ENCODE peak calls at places on chromosomes 6 and 20, in ten cellular contexts. One of them, this sample, is unnamed.

GRCh38 chr6:35026434-35027222 is 114.5 kb downstream of the TCP11 start:
- DNase-seq in psoas muscle: no peak
- DNase-seq in WTC11: no peak
- DNase-seq in HL-60: no peak
- DNase-seq in pancreas: no peak
- DNase-seq in fibroblast of pulmonary artery: peak
- DNase-seq in foreskin fibroblast: peak
- DNase-seq in tibial artery: no peak
- DNase-seq in choroid plexus epithelial cell: no peak
- DNase-seq in GM13976: no peak
- DNase-seq in this sample: no peak

GRCh38 chr6:111812080-111813038 is 60.9 kb downstream of the FYN start:
- DNase-seq in HL-60: no peak
- DNase-seq in psoas muscle: no peak
- DNase-seq in WTC11: no peak
- DNase-seq in fibroblast of pulmonary artery: no peak
- DNase-seq in tibial artery: no peak
- DNase-seq in choroid plexus epithelial cell: peak
- DNase-seq in GM13976: no peak
- DNase-seq in foreskin fibroblast: no peak
- DNase-seq in pancreas: no peak
- DNase-seq in this sample: no peak

GRCh38 chr6:18004256-18004985 is 17.0 kb upstream of the KIF13A start:
- DNase-seq in fibroblast of pulmonary artery: no peak
- DNase-seq in GM13976: no peak
- DNase-seq in WTC11: no peak
- DNase-seq in foreskin fibroblast: no peak
- DNase-seq in psoas muscle: no peak
- DNase-seq in choroid plexus epithelial cell: no peak
- DNase-seq in tibial artery: no peak
- DNase-seq in HL-60: no peak
- DNase-seq in pancreas: no peak
- DNase-seq in this sample: no peak

GRCh38 chr6:14810021-14810420 is 435.8 kb upstream of the JARID2 start:
- DNase-seq in HL-60: no peak
- DNase-seq in foreskin fibroblast: no peak
- DNase-seq in choroid plexus epithelial cell: no peak
- DNase-seq in pancreas: no peak
- DNase-seq in fibroblast of pulmonary artery: no peak
- DNase-seq in GM13976: no peak
- DNase-seq in WTC11: no peak
- DNase-seq in tibial artery: no peak
- DNase-seq in psoas muscle: no peak
- DNase-seq in this sample: no peak

GRCh38 chr6:17897681-17898080 is 89.8 kb downstream of the KIF13A start:
- DNase-seq in pancreas: no peak
- DNase-seq in GM13976: no peak
- DNase-seq in HL-60: no peak
- DNase-seq in WTC11: no peak
- DNase-seq in tibial artery: no peak
- DNase-seq in foreskin fibroblast: no peak
- DNase-seq in fibroblast of pulmonary artery: no peak
- DNase-seq in psoas muscle: no peak
- DNase-seq in choroid plexus epithelial cell: no peak
- DNase-seq in this sample: no peak

GRCh38 chr20:11687546-11688292 is 230.0 kb upstream of the BTBD3 start:
- DNase-seq in foreskin fibroblast: no peak
- DNase-seq in WTC11: no peak
- DNase-seq in choroid plexus epithelial cell: no peak
- DNase-seq in HL-60: no peak
- DNase-seq in tibial artery: no peak
- DNase-seq in pancreas: peak
- DNase-seq in psoas muscle: no peak
- DNase-seq in fibroblast of pulmonary artery: no peak
- DNase-seq in GM13976: no peak
- DNase-seq in this sample: no peak

GRCh38 chr6:66605011-66605410 is 898.0 kb upstream of the EYS start:
- DNase-seq in tibial artery: no peak
- DNase-seq in HL-60: no peak
- DNase-seq in WTC11: no peak
- DNase-seq in fibroblast of pulmonary artery: no peak
- DNase-seq in GM13976: no peak
- DNase-seq in psoas muscle: no peak
- DNase-seq in pancreas: no peak
- DNase-seq in foreskin fibroblast: peak
- DNase-seq in choroid plexus epithelial cell: peak
- DNase-seq in this sample: no peak

GRCh38 chr6:5679696-5680494 is 326.8 kb downstream of the NRN1 start:
- DNase-seq in WTC11: no peak
- DNase-seq in GM13976: no peak
- DNase-seq in tibial artery: no peak
- DNase-seq in pancreas: no peak
- DNase-seq in choroid plexus epithelial cell: no peak
- DNase-seq in foreskin fibroblast: no peak
- DNase-seq in fibroblast of pulmonary artery: no peak
- DNase-seq in HL-60: no peak
- DNase-seq in psoas muscle: no peak
- DNase-seq in this sample: no peak

GRCh38 chr6:147540075-147540474 is 31.6 kb downstream of the SAMD5 start:
- DNase-seq in WTC11: no peak
- DNase-seq in choroid plexus epithelial cell: no peak
- DNase-seq in HL-60: no peak
- DNase-seq in tibial artery: no peak
- DNase-seq in pancreas: no peak
- DNase-seq in GM13976: no peak
- DNase-seq in foreskin fibroblast: no peak
- DNase-seq in fibroblast of pulmonary artery: no peak
- DNase-seq in psoas muscle: no peak
- DNase-seq in this sample: no peak

GRCh38 chr6:147547369-147547902 is 38.9 kb downstream of the SAMD5 start:
- DNase-seq in GM13976: no peak
- DNase-seq in WTC11: no peak
- DNase-seq in HL-60: no peak
- DNase-seq in psoas muscle: no peak
- DNase-seq in fibroblast of pulmonary artery: peak
- DNase-seq in foreskin fibroblast: no peak
- DNase-seq in pancreas: no peak
- DNase-seq in choroid plexus epithelial cell: no peak
- DNase-seq in tibial artery: no peak
- DNase-seq in this sample: no peak

GRCh38 chr6:147548930-147549475 is 40.5 kb downstream of the SAMD5 start:
- DNase-seq in HL-60: no peak
- DNase-seq in choroid plexus epithelial cell: no peak
- DNase-seq in GM13976: no peak
- DNase-seq in pancreas: no peak
- DNase-seq in psoas muscle: no peak
- DNase-seq in foreskin fibroblast: no peak
- DNase-seq in fibroblast of pulmonary artery: no peak
- DNase-seq in WTC11: no peak
- DNase-seq in tibial artery: no peak
- DNase-seq in this sample: no peak

GRCh38 chr6:147546501-147547368 is 38.2 kb downstream of the SAMD5 start:
- DNase-seq in HL-60: no peak
- DNase-seq in psoas muscle: no peak
- DNase-seq in foreskin fibroblast: no peak
- DNase-seq in WTC11: no peak
- DNase-seq in pancreas: no peak
- DNase-seq in choroid plexus epithelial cell: peak
- DNase-seq in fibroblast of pulmonary artery: no peak
- DNase-seq in tibial artery: no peak
- DNase-seq in GM13976: no peak
- DNase-seq in this sample: no peak

DNA sequence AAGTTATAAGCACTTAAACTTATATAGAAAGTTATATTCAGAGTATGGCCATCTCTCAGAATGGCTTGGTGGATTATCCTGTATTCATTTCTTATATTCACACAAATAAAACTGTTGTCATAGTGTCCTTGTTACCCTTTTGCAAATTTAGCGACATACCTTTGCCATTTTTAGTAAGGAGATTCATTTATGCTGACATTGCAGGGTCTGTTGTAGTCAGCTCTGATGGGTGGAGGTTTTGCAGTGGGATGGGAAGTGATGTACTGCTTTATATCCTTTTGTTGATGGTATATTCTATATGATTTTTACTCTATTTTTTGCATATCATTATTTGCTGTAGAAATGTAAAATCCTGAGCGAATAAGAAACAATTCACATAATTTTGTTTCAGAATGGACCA is 35.9 kb downstream of the SAMD5 start:
- DNase-seq in GM13976: no peak
- DNase-seq in HL-60: no peak
- DNase-seq in fibroblast of pulmonary artery: no peak
- DNase-seq in foreskin fibroblast: no peak
- DNase-seq in choroid plexus epithelial cell: no peak
- DNase-seq in pancreas: no peak
- DNase-seq in tibial artery: no peak
- DNase-seq in WTC11: no peak
- DNase-seq in psoas muscle: no peak
- DNase-seq in this sample: no peak
- TF ChIP-seq CTCF in GM13976: no peak
- TF ChIP-seq CTCF in HL-60: no peak
- TF ChIP-seq CTCF in fibroblast of pulmonary artery: no peak
- TF ChIP-seq CTCF in foreskin fibroblast: no peak
- TF ChIP-seq CTCF in choroid plexus epithelial cell: no peak
- TF ChIP-seq CTCF in pancreas: no peak
- TF ChIP-seq CTCF in tibial artery: no peak
- TF ChIP-seq CTCF in WTC11: no peak
- TF ChIP-seq CTCF in psoas muscle: no peak
- TF ChIP-seq CTCF in this sample: no peak

DNA sequence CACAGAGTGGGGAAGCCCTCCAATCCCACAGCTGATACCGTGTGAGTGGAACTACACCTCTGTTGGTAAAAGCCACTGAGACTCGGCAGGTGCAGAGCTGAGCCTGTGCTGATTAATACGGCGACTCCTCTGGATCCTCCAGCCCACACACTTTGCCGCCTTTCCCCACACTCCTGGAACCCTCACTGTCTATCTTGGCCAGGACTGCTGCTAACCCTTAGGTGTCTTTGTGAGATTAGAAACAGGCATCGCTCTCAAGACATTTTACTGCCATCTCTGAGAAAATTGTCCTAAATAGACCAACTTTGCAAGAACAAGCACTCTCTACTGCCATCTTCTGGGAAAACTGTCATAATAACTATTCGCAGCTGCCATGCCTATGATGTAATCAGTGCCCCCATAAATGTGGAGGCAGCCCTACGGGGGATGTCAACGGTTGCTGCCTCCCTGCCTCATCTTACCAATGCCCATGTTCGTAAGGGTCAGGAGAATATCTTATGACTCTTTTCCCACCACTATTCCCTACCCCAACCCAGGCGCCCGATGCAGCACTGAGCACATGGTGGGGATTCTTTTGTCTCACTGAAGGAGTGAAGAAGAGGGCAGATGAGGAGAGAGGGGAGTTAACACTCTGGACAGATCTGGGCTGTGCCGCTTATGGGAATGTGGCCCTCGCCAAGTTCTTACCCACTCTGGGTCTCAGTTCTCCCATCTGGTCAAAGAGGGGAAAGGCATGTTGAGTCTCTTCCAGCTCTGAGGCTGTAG is 26.1 kb upstream of the KCNB1 start:
- DNase-seq in fibroblast of pulmonary artery: peak
- DNase-seq in WTC11: no peak
- DNase-seq in tibial artery: no peak
- DNase-seq in HL-60: no peak
- DNase-seq in choroid plexus epithelial cell: peak
- DNase-seq in GM13976: peak
- DNase-seq in pancreas: no peak
- DNase-seq in psoas muscle: no peak
- DNase-seq in foreskin fibroblast: peak
- DNase-seq in this sample: no peak
- TF ChIP-seq CTCF in fibroblast of pulmonary artery: peak
- TF ChIP-seq CTCF in WTC11: peak
- TF ChIP-seq CTCF in tibial artery: peak
- TF ChIP-seq CTCF in HL-60: no peak
- TF ChIP-seq CTCF in choroid plexus epithelial cell: peak
- TF ChIP-seq CTCF in GM13976: peak
- TF ChIP-seq CTCF in pancreas: no peak
- TF ChIP-seq CTCF in psoas muscle: peak
- TF ChIP-seq CTCF in foreskin fibroblast: peak
- TF ChIP-seq CTCF in this sample: peak

DNA sequence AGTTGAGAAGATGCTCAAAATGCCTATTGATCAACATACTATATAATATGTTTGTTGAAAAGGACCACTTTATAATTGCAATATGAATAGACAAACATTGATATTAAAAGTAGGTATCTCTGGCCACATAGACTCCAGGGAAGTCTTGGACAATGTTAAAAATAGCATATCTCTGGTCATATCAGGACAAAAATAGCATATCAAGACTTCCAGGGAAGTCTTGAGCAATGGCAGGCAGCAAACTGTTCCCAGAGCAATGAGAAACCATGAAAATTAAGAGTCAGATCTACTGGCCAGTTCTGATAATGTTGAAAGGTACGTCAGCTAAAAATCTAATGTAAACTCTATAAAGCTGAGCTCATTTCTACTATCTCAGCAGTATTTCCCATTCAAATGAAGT is 1130.3 kb upstream of the CITED2 start:
- DNase-seq in psoas muscle: no peak
- DNase-seq in pancreas: no peak
- DNase-seq in WTC11: no peak
- DNase-seq in choroid plexus epithelial cell: no peak
- DNase-seq in GM13976: no peak
- DNase-seq in foreskin fibroblast: no peak
- DNase-seq in HL-60: no peak
- DNase-seq in tibial artery: no peak
- DNase-seq in fibroblast of pulmonary artery: no peak
- DNase-seq in this sample: no peak
- TF ChIP-seq CTCF in psoas muscle: no peak
- TF ChIP-seq CTCF in pancreas: no peak
- TF ChIP-seq CTCF in WTC11: no peak
- TF ChIP-seq CTCF in choroid plexus epithelial cell: no peak
- TF ChIP-seq CTCF in GM13976: no peak
- TF ChIP-seq CTCF in foreskin fibroblast: no peak
- TF ChIP-seq CTCF in HL-60: no peak
- TF ChIP-seq CTCF in tibial artery: no peak
- TF ChIP-seq CTCF in fibroblast of pulmonary artery: no peak
- TF ChIP-seq CTCF in this sample: no peak

DNA sequence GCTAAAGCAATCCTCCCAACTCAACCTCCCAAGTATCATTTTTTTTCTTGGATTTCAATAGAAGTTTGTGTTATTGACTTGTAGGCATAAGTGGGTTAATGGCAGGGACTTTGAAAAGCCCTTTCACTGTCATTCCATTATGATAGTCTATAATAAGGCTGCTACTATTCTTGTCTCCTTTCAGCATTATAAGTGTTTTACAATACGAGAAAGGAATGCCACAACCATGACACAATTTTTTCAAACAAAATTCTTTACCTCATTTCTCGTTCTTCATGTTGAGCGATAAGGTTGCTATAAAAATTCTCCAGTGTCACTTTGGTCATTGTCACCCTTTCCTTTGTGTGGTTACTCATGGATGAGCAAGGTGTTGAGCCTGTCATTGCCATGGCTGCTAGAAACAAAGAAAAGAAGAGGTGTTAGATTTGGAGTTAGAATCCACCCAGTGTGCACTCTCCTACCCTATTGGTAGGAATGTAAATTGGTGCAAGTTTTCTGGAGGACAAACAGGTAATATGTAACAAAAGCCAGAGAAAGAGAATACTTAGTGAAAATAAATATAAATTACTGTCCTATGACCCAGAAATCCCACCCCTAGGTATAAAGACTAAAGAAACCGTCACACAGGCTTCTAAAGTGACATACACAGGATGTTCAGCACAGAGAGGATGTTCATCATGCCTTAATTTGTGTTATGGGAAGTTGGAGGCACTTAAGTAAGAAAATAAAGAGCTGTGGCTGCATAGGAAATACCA is 7.3 kb downstream of the STK38 start:
- DNase-seq in GM13976: no peak
- DNase-seq in fibroblast of pulmonary artery: no peak
- DNase-seq in foreskin fibroblast: no peak
- DNase-seq in pancreas: no peak
- DNase-seq in choroid plexus epithelial cell: no peak
- DNase-seq in WTC11: no peak
- DNase-seq in psoas muscle: no peak
- DNase-seq in tibial artery: no peak
- DNase-seq in HL-60: no peak
- DNase-seq in this sample: no peak
- TF ChIP-seq CTCF in GM13976: no peak
- TF ChIP-seq CTCF in fibroblast of pulmonary artery: no peak
- TF ChIP-seq CTCF in foreskin fibroblast: no peak
- TF ChIP-seq CTCF in pancreas: no peak
- TF ChIP-seq CTCF in choroid plexus epithelial cell: no peak
- TF ChIP-seq CTCF in WTC11: no peak
- TF ChIP-seq CTCF in psoas muscle: no peak
- TF ChIP-seq CTCF in tibial artery: no peak
- TF ChIP-seq CTCF in HL-60: no peak
- TF ChIP-seq CTCF in this sample: no peak